ENCODE peak calls at places on chromosome 17, in nine cellular contexts. X is AG04449, C is psoas muscle, Z is epithelial cell of proximal tubule, L is AG09309, W is transverse colon, Q is upper lobe of right lung, I is endodermal cell, F is H1. A is an unnamed sample.

GRCh38 chr17:67652433-67652832 is 65.3 kb upstream of the NOL11 start:
- DNase-seq in I (no peak), C (no peak), L (no peak), Z (no peak), X (no peak), Q (no peak), W (no peak), F (no peak), A (no peak)

GRCh38 chr17:58710948-58711552 is 18.6 kb downstream of the RAD51C start:
- DNase-seq in C (no peak), Q (no peak), W (peak), L (no peak), F (peak), Z (peak), X (no peak), I (peak), A (no peak)

GRCh38 chr17:12089809-12090384 is 69.2 kb downstream of the MAP2K4 start:
- DNase-seq in F (no peak), W (no peak), X (peak), Z (no peak), L (no peak), C (no peak), Q (no peak), I (no peak), A (peak)

GRCh38 chr17:78588258-78589030 is 11.2 kb upstream of the DNAH17 start:
- DNase-seq in I (no peak), X (no peak), C (peak), F (no peak), Z (no peak), L (no peak), W (no peak), Q (no peak), A (no peak)

GRCh38 chr17:52025231-52025630 is 133.3 kb downstream of the CA10 start:
- DNase-seq in Q (no peak), L (no peak), Z (no peak), W (no peak), C (no peak), X (peak), I (no peak), F (no peak), A (no peak)

GRCh38 chr17:75313941-75314550 is 24.8 kb upstream of the SLC25A19 start:
- DNase-seq in I (no peak), Z (no peak), L (no peak), C (peak), Q (peak), W (peak), X (no peak), F (no peak), A (no peak)

GRCh38 chr17:50939795-50940684 is 73.9 kb upstream of the TOB1 start:
- DNase-seq in X (no peak), L (no peak), I (no peak), Z (no peak), F (no peak), Q (peak), W (no peak), C (peak), A (no peak)

GRCh38 chr17:39663688-39664580 is 1.2 kb upstream of the TCAP start:
- DNase-seq in X (no peak), I (peak), C (peak), Q (no peak), W (peak), Z (no peak), F (peak), L (no peak), A (no peak)

GRCh38 chr17:3861761-3862681 is 16.0 kb upstream of the NCBP3 start:
- DNase-seq in I (peak), C (no peak), W (no peak), X (no peak), Q (no peak), L (no peak), Z (no peak), F (no peak), A (no peak)

GRCh38 chr17:72772331-72772821 is 320.1 kb downstream of the SLC39A11 start:
- DNase-seq in Q (no peak), X (no peak), C (no peak), Z (no peak), I (no peak), W (peak), L (no peak), F (no peak), A (no peak)

GRCh38 chr17:6843241-6843890 is 11.8 kb upstream of the TEKT1 start:
- DNase-seq in L (peak), C (no peak), Z (peak), X (no peak), I (no peak), F (no peak), W (no peak), Q (no peak), A (no peak)

GRCh38 chr17:40518401-40519088 is 17.1 kb upstream of the TNS4 start:
- DNase-seq in F (no peak), W (peak), I (peak), Z (no peak), X (no peak), C (no peak), L (no peak), Q (peak), A (peak)

GRCh38 chr17:62119373-62119772 is 54.3 kb upstream of the MED13 start:
- DNase-seq in Z (no peak), F (no peak), Q (no peak), L (no peak), X (no peak), W (no peak), I (no peak), C (no peak), A (no peak)

GRCh38 chr17:51848451-51848850 is 310.1 kb downstream of the CA10 start:
- DNase-seq in C (no peak), F (no peak), X (no peak), W (no peak), I (no peak), Q (no peak), Z (no peak), L (no peak), A (no peak)

GRCh38 chr17:39922006-39922405 is 3.6 kb upstream of the GSDMB start:
- DNase-seq in C (no peak), X (no peak), L (no peak), Q (no peak), W (no peak), F (no peak), I (no peak), Z (no peak), A (no peak)

GRCh38 chr17:43442711-43443110 is 41.1 kb upstream of the DHX8 start:
- DNase-seq in X (no peak), Z (no peak), F (no peak), I (no peak), W (no peak), C (no peak), L (peak), Q (no peak), A (no peak)

GRCh38 chr17:42655528-42655927 is 3.6 kb upstream of the TUBG2 start:
- DNase-seq in C (no peak), I (no peak), W (no peak), F (no peak), Z (no peak), Q (no peak), X (no peak), L (no peak), A (peak)

GRCh38 chr17:57889892-57890856 is 40.3 kb upstream of the MRPS23 start:
- DNase-seq in Z (peak), I (peak), W (peak), X (no peak), F (no peak), Q (peak), C (peak), L (peak), A (no peak)

GRCh38 chr17:35162755-35163154 is 15.1 kb downstream of the UNC45B start:
- DNase-seq in F (no peak), Q (no peak), L (no peak), C (no peak), X (no peak), W (no peak), I (no peak), Z (no peak), A (no peak)

GRCh38 chr17:21029515-21029914 is 13.3 kb downstream of the USP22 start:
- DNase-seq in Z (no peak), F (no peak), C (no peak), W (no peak), L (no peak), Q (no peak), X (no peak), I (no peak), A (no peak)

GRCh38 chr17:48374650-48375230 is 55.3 kb downstream of the SKAP1 start:
- DNase-seq in L (no peak), I (peak), X (no peak), C (no peak), W (peak), Z (no peak), F (peak), Q (no peak), A (no peak)

GRCh38 chr17:17141860-17142552 is 64.1 kb downstream of the PLD6 start:
- DNase-seq in Z (no peak), L (no peak), I (peak), X (no peak), F (peak), Q (no peak), C (peak), W (no peak), A (no peak)

DNA sequence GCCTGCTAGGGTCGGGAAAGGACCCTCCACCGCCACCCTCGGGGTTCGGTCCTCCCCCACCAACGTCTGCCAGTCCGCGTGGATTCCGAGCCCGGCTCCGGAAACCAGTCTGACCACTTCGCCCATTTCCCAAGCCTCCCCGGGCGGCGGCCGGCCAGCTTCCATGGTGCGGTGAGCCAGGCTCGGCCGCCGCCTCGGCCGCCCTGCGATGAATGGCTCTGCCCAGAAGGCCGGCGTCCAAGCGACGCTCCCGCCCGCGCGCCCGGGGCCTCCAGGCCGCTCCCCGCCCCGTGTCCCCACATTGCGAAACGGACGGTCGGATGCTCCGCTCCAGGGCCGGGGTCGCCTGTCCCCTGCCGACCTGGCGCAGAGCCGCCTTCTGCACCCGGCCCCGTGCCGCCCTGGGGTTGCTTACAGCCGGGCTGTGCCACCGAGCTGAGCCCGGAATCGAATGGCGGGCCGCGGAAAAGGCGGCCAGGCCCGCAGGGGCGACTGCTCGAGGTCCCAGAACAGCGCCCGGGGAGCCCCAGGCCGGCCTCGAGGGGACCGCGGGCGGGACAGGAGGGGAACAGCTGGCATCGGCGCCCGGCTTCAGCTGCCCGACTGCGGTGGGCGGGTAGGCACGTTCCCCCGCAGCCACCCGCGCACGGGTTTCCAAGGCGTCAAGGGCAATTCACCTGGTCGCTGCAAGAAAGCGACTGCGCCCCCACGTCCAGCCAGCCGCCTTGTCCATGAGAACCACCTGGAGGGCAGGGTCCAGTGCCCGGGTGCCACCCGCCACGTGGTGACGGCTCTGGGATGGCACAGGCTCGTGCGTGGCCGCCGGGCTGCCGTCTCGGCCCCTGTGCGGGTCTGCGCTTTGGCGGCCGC is 18.3 kb upstream of the CBX8 start:
- DNase-seq in X (no peak), Q (peak), F (peak), I (peak), L (no peak), W (peak), Z (no peak), C (no peak), A (no peak)
- H3K4me3 ChIP-seq in X (no peak), Q (peak), F (peak), I (no peak), L (no peak), W (no peak), Z (peak), C (no peak), A (no peak)

GRCh38 chr17:55154101-55154500 is 110.7 kb upstream of the HLF start:
- DNase-seq in Q (no peak), W (no peak), L (no peak), Z (no peak), X (no peak), I (no peak), F (no peak), C (no peak), A (no peak)
- TF ChIP-seq CTCF in Q (no peak), W (no peak), L (no peak), Z (no peak), X (no peak), I (no peak), F (no peak), C (no peak), A (no peak)

GRCh38 chr17:5201011-5201410 is 9.3 kb upstream of the ZNF594 start:
- DNase-seq in C (no peak), L (no peak), F (no peak), I (no peak), W (no peak), Q (no peak), Z (no peak), X (no peak), A (no peak)
- H3K4me3 ChIP-seq in C (no peak), L (no peak), F (no peak), I (no peak), W (no peak), Q (no peak), Z (no peak), X (no peak), A (no peak)

DNA sequence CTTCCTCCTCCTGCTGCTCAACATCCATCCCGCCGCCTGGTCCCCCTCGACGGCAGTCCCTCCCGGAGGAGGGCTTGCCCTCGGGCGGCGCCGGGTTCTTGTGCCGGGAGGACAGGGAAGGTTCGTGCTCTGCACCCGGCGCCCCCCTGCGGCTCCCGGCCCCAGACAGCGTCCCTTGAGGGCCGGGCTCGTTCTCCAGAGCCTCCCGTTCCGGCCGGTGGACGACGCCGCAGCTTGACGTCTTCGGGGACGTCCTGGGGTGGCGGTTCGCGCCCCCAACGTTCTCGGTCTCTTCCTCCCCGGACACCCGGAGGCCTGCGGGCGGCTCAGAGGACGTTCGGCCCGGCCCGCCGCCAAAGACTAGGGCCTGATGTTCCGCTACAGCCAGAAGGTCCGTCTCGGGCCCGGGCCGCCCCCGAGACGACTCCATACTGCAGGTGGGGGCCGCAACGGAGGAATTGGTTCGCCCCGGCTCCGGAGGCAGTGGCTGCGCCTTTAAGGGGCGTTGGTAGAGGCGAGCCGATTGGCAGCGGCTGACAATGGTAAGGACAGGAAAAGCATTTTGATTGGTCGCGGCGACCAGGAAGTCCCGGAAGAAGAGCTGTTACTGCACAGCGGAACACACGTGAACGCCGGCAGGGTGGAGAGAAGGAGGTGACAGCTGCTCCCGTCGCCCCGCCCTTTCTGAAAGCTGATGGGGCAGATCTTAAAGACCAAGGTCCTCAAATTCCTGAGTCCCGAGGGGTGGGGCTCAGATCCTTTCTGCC is at the start of gene BORCS6:
- DNase-seq in I (peak), Z (no peak), F (peak), L (peak), W (peak), Q (peak), X (peak), C (peak), A (peak)
- TF ChIP-seq CTCF in I (no peak), Z (no peak), F (no peak), L (no peak), W (peak), Q (peak), X (no peak), C (no peak), A (peak)

DNA sequence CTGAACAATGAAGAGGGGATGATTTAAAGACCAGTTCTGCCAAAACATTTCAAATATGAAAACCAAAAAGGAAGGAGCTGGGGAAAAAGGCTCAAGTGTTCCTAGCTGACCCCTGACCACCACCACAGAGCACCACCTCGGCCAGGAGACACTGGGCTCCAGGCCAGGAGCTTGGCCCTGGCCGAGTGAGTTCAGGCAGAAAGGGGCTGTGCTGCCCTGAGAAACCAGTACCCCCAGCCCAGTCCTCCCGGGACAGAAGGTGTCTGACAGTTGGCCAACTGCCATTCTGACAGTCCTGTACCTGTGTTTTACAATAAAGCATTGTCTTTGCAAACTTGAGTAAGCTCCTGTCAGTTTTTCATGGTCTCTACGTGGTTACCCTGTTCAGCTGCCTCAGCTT is 98.2 kb downstream of the VPS53 start:
- DNase-seq in I (no peak), Q (no peak), L (no peak), F (no peak), Z (no peak), C (no peak), W (no peak), X (no peak), A (no peak)
- H3K4me3 ChIP-seq in I (no peak), Q (no peak), L (no peak), F (no peak), Z (no peak), C (no peak), W (no peak), X (no peak), A (no peak)

GRCh38 chr17:74205274-74205673 is 1.8 kb downstream of the RPL38 start:
- DNase-seq in C (no peak), W (no peak), X (no peak), Q (no peak), F (no peak), L (no peak), Z (no peak), I (no peak), A (no peak)

GRCh38 chr17:74201250-74201649 is 2.2 kb upstream of the RPL38 start:
- DNase-seq in I (no peak), L (no peak), Z (no peak), F (no peak), W (peak), Q (no peak), X (no peak), C (no peak), A (no peak)

GRCh38 chr17:74203439-74204240 is at the start of gene RPL38:
- DNase-seq in X (peak), Z (peak), W (peak), F (peak), L (peak), C (peak), I (peak), Q (peak), A (peak)

GRCh38 chr17:74204474-74204873 is 996 bp downstream of the RPL38 start:
- DNase-seq in Q (no peak), C (no peak), F (no peak), L (no peak), W (no peak), X (no peak), I (no peak), Z (no peak), A (no peak)

GRCh38 chr17:74202879-74203432 is 522 bp upstream of the RPL38 start:
- DNase-seq in Q (no peak), F (no peak), C (no peak), Z (no peak), X (no peak), W (no peak), L (no peak), I (no peak), A (no peak)
- TF ChIP-seq CTCF in Q (no peak), F (no peak), C (no peak), Z (no peak), X (no peak), W (no peak), L (no peak), I (no peak), A (no peak)

DNA sequence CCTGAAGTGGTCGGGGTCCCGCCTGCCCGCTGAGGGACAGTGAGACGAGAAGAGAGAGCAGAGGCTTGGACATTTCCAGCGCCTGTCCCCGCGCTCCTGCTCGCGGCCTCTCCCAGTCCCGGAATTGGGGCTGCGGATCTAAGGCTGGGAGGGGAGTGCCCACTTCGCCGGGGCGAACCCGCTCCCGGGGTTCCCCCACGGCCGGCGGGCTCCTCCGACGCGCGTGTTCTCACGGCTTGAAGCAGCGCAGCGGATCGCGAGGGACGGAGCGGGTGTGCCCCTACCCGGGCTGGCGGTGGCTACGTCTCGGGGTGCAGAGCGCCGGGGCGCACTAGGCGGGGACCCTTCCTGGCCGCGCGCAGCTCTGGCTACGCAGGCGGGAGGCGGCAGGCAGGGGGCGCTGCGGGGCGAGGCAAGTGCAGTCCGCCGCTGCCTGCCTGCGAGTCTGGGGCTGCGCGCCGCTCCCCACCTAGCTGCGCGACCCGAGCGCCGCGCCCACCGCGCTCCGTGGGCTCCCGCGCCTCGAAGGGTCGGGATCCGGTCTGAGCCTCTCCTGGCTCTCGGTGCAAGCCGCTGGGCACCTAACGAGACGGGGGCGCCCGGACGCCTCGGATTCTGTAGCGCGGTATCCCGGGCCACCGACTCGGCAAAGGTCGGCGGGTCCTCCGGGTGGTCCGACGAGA is 1.2 kb downstream of the NGFR start:
- DNase-seq in L (no peak), C (peak), Z (no peak), X (no peak), Q (peak), W (peak), F (peak), I (peak), A (no peak)
- H3K4me3 ChIP-seq in L (no peak), C (peak), Z (peak), X (peak), Q (peak), W (peak), F (peak), I (peak), A (peak)